ENCODE peak calls at places on chromosome 1, in six cellular contexts. T is upper lobe of left lung, F is ovary, U is sigmoid colon, V is tibial nerve, K is H1. O is an unnamed sample.

GRCh38 chr1:112358061-112358770 is 37.8 kb upstream of the CTTNBP2NL start:
- DNase-seq in U (no peak), K (no peak), V (no peak), T (no peak), F (no peak), O (no peak)

GRCh38 chr1:203441811-203442210 is 33.8 kb upstream of the PRELP start:
- DNase-seq in F (no peak), U (no peak), V (no peak), K (no peak), T (no peak), O (no peak)

GRCh38 chr1:189609206-189609605 is 868.5 kb downstream of the BRINP3 start:
- DNase-seq in T (no peak), F (no peak), U (no peak), V (no peak), K (no peak), O (no peak)

GRCh38 chr1:102919659-102920058 is 188.7 kb downstream of the COL11A1 start:
- DNase-seq in K (no peak), U (no peak), V (no peak), T (no peak), F (no peak), O (no peak)

GRCh38 chr1:203126151-203126865 is 1.2 kb upstream of the ADORA1 start:
- DNase-seq in K (peak; percentile 52), F (no peak), V (no peak), U (no peak), T (no peak), O (no peak)

GRCh38 chr1:10225573-10225972 is 15.2 kb downstream of the KIF1B start:
- DNase-seq in T (no peak), U (no peak), K (no peak), V (no peak), F (no peak), O (no peak)

GRCh38 chr1:90340604-90341003 is 345.7 kb downstream of the ZNF326 start:
- DNase-seq in K (no peak), F (no peak), U (no peak), V (no peak), T (no peak), O (no peak)

GRCh38 chr1:93056214-93056613 is 22.9 kb upstream of the MTF2 start:
- DNase-seq in V (no peak), F (no peak), U (no peak), K (peak; percentile 51), T (no peak), O (no peak)

GRCh38 chr1:87428883-87429282 is 100.2 kb downstream of the LMO4 start:
- DNase-seq in K (no peak), U (no peak), F (no peak), V (no peak), T (no peak), O (no peak)

GRCh38 chr1:59788825-59789224 is 25.9 kb upstream of the HOOK1 start:
- DNase-seq in K (no peak), F (no peak), V (no peak), U (no peak), T (no peak), O (no peak)

GRCh38 chr1:94020764-94021579 is 100.0 kb downstream of the ABCA4 start:
- DNase-seq in T (peak; percentile 51), F (no peak), K (no peak), U (no peak), V (no peak), O (no peak)

GRCh38 chr1:43935711-43936427 is 2.3 kb downstream of the ARTN start:
- DNase-seq in U (no peak), F (no peak), T (no peak), V (no peak), K (peak; percentile 69), O (peak; percentile 48)

GRCh38 chr1:100343897-100344296 is 8.4 kb upstream of the CDC14A start:
- DNase-seq in K (no peak), T (no peak), V (no peak), F (no peak), U (no peak), O (no peak)

GRCh38 chr1:55916480-55916879 is 662.9 kb downstream of the PLPP3 start:
- DNase-seq in V (no peak), F (no peak), T (no peak), U (no peak), K (no peak), O (no peak)

GRCh38 chr1:165883056-165883455 is 55.6 kb downstream of the UCK2 start:
- DNase-seq in F (no peak), K (no peak), U (no peak), T (no peak), V (no peak), O (no peak)

GRCh38 chr1:202709276-202710041 is 795 bp downstream of the SYT2 start:
- DNase-seq in U (peak; percentile 49), T (no peak), V (no peak), F (peak; percentile 45), K (no peak), O (no peak)

GRCh38 chr1:15941899-15942660 is 33.8 kb downstream of the ZBTB17 start:
- DNase-seq in F (no peak), U (no peak), K (no peak), T (no peak), V (no peak), O (peak; percentile 68)

GRCh38 chr1:12356004-12356890 is 126.4 kb downstream of the VPS13D start:
- DNase-seq in F (no peak), U (no peak), V (no peak), K (no peak), T (no peak), O (no peak)
- TF ChIP-seq EP300 in F (no peak), U (no peak), V (no peak), K (no peak), T (no peak), O (no peak)

GRCh38 chr1:161047436-161048420 is 2.0 kb upstream of the USF1 start:
- DNase-seq in K (no peak), V (no peak), F (no peak), U (no peak), T (no peak), O (no peak)

GRCh38 chr1:161045749-161046573 is at the start of gene USF1:
- DNase-seq in K (peak; percentile 93), U (peak; percentile 96), V (peak; percentile 91), F (peak; percentile 96), T (peak; percentile 93), O (peak; percentile 96)

GRCh38 chr1:161046574-161047167 is 894 bp upstream of the USF1 start:
- DNase-seq in K (no peak), V (no peak), U (no peak), T (no peak), F (no peak), O (no peak)

GRCh38 chr1:161044535-161044907 is 1.3 kb downstream of the USF1 start:
- DNase-seq in F (no peak), U (no peak), T (no peak), V (no peak), K (no peak), O (no peak)

GRCh38 chr1:161044908-161045748 is 649 bp downstream of the USF1 start:
- DNase-seq in U (peak; percentile 87), T (peak; percentile 90), F (peak; percentile 69), K (peak; percentile 64), V (no peak), O (peak; percentile 64)
- TF ChIP-seq EP300 in U (no peak), T (no peak), F (no peak), K (no peak), V (no peak), O (no peak)

DNA sequence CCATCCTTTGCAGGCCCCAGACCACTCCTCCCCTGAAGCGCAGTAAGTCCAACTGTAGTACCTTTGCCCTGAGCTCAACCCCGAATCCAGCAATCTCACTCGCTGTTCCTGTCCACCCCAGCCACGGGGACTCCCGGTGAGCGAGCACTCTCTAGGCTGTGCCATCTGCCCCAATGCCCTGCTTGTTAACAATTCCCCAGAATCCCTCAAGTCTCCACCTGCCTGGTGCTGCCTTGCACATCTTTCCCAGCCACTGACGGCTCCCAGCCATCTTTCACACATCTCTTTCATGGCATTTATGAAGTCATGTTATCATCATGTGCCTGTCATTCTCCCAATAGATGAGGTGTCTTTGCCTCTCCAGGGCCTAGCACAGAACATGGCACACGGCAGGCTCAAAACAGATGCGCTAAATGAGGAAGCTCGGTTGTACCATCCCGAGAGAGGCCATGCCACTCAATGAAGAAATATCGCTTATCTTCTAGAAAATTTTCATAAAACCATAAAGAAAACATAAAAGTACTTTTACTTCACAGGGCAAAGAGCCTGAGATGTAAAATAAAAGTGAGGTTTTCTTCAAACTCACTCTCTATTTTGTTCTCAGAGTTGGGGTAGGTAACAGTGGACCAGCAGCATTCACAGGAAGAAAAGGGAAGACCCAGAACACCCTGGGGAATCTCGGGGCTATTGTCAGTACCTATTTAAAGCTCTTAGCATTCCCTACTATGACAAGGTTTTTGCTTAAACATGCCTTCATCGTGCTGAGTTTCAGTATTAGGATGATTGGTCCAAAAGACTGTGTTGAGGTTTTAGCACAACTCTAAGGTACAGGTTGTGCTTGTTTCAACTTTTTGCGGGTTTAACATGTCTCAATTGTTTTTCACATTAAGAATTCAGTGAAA is 55.2 kb downstream of the COQ8A start:
- DNase-seq in F (no peak), U (no peak), K (peak; percentile 42), T (no peak), V (no peak), O (no peak)
- TF ChIP-seq EP300 in F (no peak), U (no peak), K (no peak), T (no peak), V (no peak), O (no peak)

DNA sequence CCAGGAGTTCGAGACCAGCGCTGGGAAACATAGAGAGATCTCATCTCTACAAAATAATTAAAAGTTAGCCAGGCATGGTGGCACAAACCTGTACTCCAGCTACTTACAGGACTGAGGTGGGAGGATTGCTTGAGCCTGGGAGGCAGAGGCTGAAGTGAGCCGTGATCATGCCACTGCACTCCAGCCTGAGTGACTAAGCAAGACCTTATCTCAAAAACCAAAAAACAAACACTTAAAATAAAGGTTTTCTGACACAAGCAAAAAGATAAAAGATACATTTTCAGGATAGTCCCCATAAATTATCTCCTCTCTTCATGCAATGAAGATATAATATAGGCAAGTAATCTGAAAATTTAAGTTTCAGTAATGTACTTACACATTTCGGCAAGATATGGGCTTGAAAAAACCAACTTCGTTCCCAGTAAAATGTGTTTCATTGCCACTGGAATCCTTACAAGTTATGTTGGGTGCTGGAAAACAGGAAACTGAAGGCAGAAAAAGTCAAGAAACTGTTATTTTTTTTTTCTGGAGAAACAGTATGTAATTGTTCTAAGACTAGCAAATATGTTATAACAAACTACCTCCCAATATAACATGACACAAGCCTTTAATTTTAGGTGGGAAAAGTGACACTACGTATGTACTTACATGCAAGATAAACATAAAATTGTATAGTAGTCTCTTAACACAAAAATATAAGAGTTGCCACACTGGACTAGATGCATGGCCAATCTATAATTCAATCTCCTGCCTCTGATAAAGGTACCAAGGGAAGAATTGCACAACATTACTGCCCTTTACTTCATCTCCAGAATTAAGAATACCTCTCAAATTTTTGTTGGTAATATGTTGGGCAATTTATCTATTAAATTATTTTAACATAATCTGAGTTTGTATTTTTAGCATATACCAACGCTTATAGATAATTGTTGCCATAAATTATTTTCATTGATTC is 15.7 kb downstream of the TM2D1 start:
- DNase-seq in K (no peak), F (no peak), U (no peak), T (peak; percentile 59), V (no peak), O (no peak)
- TF ChIP-seq EP300 in K (no peak), F (no peak), U (no peak), T (no peak), V (no peak), O (no peak)

GRCh38 chr1:218341325-218341724 is 3.8 kb upstream of the TGFB2 start:
- DNase-seq in F (no peak), V (no peak), U (no peak), K (no peak), T (no peak), O (no peak)
- TF ChIP-seq EP300 in F (no peak), V (no peak), U (no peak), K (no peak), T (no peak), O (no peak)

O was measured in stomach.